ENCODE peak calls at places on chromosomes 2 and 18, in seven cellular contexts. H, P, E, G, B, N and X are unnamed samples.

GRCh38 chr2:24910245-24910644 is 9.8 kb downstream of the ADCY3 start:
- DNase-seq in E (no peak), B (no peak), P (no peak), G (peak), H (no peak), N (no peak), X (no peak)

GRCh38 chr18:56952026-56952425 is 194.9 kb upstream of the BOD1L2 start:
- DNase-seq in E (no peak), G (no peak), H (no peak), P (no peak), B (no peak), N (no peak), X (no peak)

GRCh38 chr2:1079873-1080799 is 129.5 kb downstream of the SNTG2 start:
- DNase-seq in G (no peak), N (no peak), H (no peak), E (no peak), P (no peak), B (no peak), X (no peak)

GRCh38 chr2:196453613-196454047 is 185.9 kb upstream of the CCDC150 start:
- DNase-seq in B (peak), E (peak), G (no peak), N (no peak), H (no peak), P (peak), X (no peak)

GRCh38 chr2:118371500-118371899 is 283.2 kb downstream of the INSIG2 start:
- DNase-seq in B (peak), E (peak), P (peak), G (no peak), H (no peak), N (no peak), X (no peak)

GRCh38 chr2:82259551-82259950 is 1955.0 kb upstream of the LRRTM1 start:
- DNase-seq in H (no peak), P (no peak), B (no peak), G (no peak), N (no peak), E (no peak), X (no peak)

GRCh38 chr18:59954746-59955145 is 55.0 kb downstream of the PMAIP1 start:
- DNase-seq in N (no peak), P (peak), B (no peak), H (no peak), G (no peak), E (peak), X (no peak)

GRCh38 chr2:120856421-120856862 is 120.8 kb downstream of the GLI2 start:
- DNase-seq in H (peak), B (no peak), E (no peak), P (peak), G (peak), N (peak), X (no peak)

GRCh38 chr2:37892436-37893114 is 32.5 kb upstream of the RMDN2 start:
- DNase-seq in B (peak), N (no peak), P (no peak), E (no peak), G (no peak), H (no peak), X (no peak)
- H3K4me3 ChIP-seq in B (no peak), N (no peak), P (no peak), E (no peak), G (no peak), H (no peak), X (no peak)

GRCh38 chr2:73984922-73985317 is 210 bp downstream of the TET3 start:
- DNase-seq in H (peak), G (no peak), P (no peak), E (no peak), N (peak), B (peak), X (peak)
- H3K4me3 ChIP-seq in H (peak), G (peak), P (no peak), E (peak), N (peak), B (peak), X (peak)

DNA sequence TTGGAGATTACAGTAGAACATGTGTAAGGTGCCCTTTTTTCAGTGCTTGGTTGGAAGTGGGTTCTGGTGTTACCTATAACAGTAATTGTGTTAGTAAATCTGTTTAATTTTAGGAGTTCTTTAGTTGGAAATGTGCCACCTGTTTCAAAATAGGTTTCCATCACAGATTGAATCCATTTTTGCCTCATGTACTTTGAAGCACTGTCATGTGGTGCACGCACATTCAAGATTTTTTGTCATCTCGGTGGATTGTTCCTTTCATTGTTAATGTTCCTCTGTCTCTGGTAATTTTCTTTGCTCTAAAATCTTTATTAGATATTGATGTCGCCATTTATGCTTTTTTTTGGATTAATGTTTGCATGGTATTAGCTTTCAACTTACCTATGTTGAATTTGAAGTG is 1.3 kb downstream of the ATP9B start:
- DNase-seq in H (no peak), E (no peak), N (no peak), P (no peak), G (no peak), B (peak), X (no peak)
- H3K4me3 ChIP-seq in H (peak), E (peak), N (peak), P (peak), G (peak), B (peak), X (peak)

GRCh38 chr2:136029149-136029548 is 43.7 kb upstream of the DARS1 start:
- DNase-seq in H (no peak), P (no peak), G (no peak), E (no peak), B (no peak), N (no peak), X (no peak)
- H3K4me3 ChIP-seq in H (no peak), P (no peak), G (no peak), E (no peak), B (no peak), N (no peak), X (no peak)

DNA sequence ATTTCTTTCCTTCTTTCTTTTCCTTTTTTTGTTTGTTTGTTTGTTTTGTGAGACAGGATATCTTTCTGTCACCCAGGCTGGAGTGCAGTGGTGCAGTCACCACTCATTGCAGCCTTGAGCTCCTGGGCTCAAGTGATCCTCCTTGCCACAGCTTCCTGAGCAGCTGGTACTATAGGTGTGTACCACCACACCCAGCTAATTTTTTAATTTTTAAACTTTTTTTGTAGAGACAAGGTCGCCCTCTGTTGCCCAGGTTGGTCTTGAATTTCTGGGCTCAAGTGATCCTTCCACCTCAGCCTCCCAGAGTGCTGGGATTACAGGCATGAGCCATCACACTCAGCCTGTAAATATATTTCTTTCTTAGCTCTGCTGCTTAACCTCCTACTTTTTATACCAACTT is 83.4 kb upstream of the CYP20A1 start:
- DNase-seq in N (no peak), G (no peak), P (no peak), B (peak), H (no peak), E (peak), X (no peak)
- H3K4me3 ChIP-seq in N (no peak), G (no peak), P (no peak), B (no peak), H (no peak), E (no peak), X (no peak)